ENCODE peak calls at places on chromosomes 12 and 14, in four cellular contexts. G, Z, V and K are unnamed samples.

GRCh38 chr14:102370305-102370809 is 7.6 kb downstream of the TECPR2 start:
- DNase-seq in G (no peak), Z (no peak), V (no peak), K (no peak)

GRCh38 chr12:116551952-116552749 is 7.0 kb upstream of the MAP1LC3B2 start:
- DNase-seq in G (no peak), Z (no peak), V (peak), K (no peak)

GRCh38 chr12:42960087-42960527 is 370.6 kb upstream of the PRICKLE1 start:
- DNase-seq in G (no peak), Z (no peak), V (no peak), K (no peak)

GRCh38 chr12:25924535-25925001 is 33.9 kb upstream of the RASSF8 start:
- DNase-seq in G (no peak), Z (no peak), V (no peak), K (no peak)

GRCh38 chr14:65620195-65620594 is 207.7 kb downstream of the FUT8 start:
- DNase-seq in G (no peak), Z (no peak), V (no peak), K (no peak)

GRCh38 chr12:130686511-130686981 is 29.6 kb downstream of the RIMBP2 start:
- DNase-seq in G (no peak), Z (no peak), V (no peak), K (no peak)

GRCh38 chr12:1494856-1495255 is 99.5 kb downstream of the FBXL14 start:
- DNase-seq in G (no peak), Z (no peak), V (no peak), K (no peak)

GRCh38 chr12:23495472-23495871 is 454.0 kb downstream of the SOX5 start:
- DNase-seq in G (no peak), Z (no peak), V (no peak), K (no peak)

GRCh38 chr14:23829736-23830474 is 123.7 kb upstream of the DHRS4 start:
- DNase-seq in G (no peak), Z (peak), V (no peak), K (no peak)

GRCh38 chr14:69263364-69263763 is 3.4 kb downstream of the GALNT16 start:
- DNase-seq in G (no peak), Z (no peak), V (no peak), K (no peak)

GRCh38 chr12:29039013-29039412 is 110.1 kb upstream of the FAR2 start:
- DNase-seq in G (no peak), Z (no peak), V (no peak), K (no peak)

GRCh38 chr12:47110011-47110541 is 30.3 kb upstream of the AMIGO2 start:
- DNase-seq in G (no peak), Z (no peak), V (no peak), K (no peak)

GRCh38 chr14:70698288-70698687 is 56.6 kb downstream of the TTC9 start:
- DNase-seq in G (no peak), Z (peak), V (peak), K (no peak)

GRCh38 chr12:38053655-38054464 is 262.7 kb upstream of the ALG10B start:
- DNase-seq in G (no peak), Z (peak), V (peak), K (no peak)

GRCh38 chr12:109518820-109519665 is 41.6 kb downstream of the UBE3B start:
- DNase-seq in G (no peak), Z (peak), V (peak), K (no peak)

GRCh38 chr12:92764820-92765219 is 62.0 kb downstream of the PLEKHG7 start:
- DNase-seq in G (no peak), Z (no peak), V (no peak), K (no peak)

GRCh38 chr14:104935955-104936354 is 11.3 kb downstream of the PLD4 start:
- DNase-seq in G (no peak), Z (no peak), V (no peak), K (no peak)

GRCh38 chr12:110872100-110872499 is 25.3 kb downstream of the CCDC63 start:
- DNase-seq in G (no peak), Z (no peak), V (no peak), K (no peak)

GRCh38 chr14:93456356-93456755 is 25.6 kb downstream of the UNC79 start:
- DNase-seq in G (no peak), Z (no peak), V (no peak), K (no peak)

GRCh38 chr14:62657376-62657775 is 387.9 kb downstream of the KCNH5 start:
- DNase-seq in G (no peak), Z (no peak), V (no peak), K (no peak)

GRCh38 chr14:62667515-62667914 is 377.7 kb downstream of the KCNH5 start:
- DNase-seq in G (no peak), Z (no peak), V (no peak), K (no peak)

GRCh38 chr14:62662811-62663477 is 382.3 kb downstream of the KCNH5 start:
- DNase-seq in G (no peak), Z (peak), V (no peak), K (no peak)

GRCh38 chr14:62661818-62662217 is 383.4 kb downstream of the KCNH5 start:
- DNase-seq in G (no peak), Z (no peak), V (no peak), K (no peak)
- TF ChIP-seq BRCA1 in G (no peak), Z (no peak), V (no peak), K (no peak)

GRCh38 chr12:49259452-49259851 is 5.4 kb upstream of the TUBA1C start:
- DNase-seq in G (no peak), Z (no peak), V (no peak), K (no peak)
- TF ChIP-seq BRCA1 in G (no peak), Z (no peak), V (no peak), K (no peak)

DNA sequence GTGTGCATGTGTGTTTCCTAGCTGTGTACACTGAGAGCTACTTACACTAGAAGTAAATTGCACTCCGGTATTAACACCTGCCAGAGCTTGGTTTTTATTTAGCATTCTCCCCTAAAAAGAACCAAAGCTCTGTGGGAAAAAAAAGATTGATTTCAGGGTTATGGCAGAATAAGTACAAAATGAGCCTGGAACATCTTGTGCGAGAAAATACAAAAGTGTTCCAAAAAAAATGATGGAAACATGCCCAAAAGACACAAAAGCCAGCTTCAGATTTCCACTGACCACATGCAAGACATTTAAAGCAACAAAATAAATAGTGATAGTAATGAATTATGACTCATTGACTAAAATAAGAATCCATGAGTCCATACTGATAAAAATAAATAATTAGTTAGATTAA is 188.3 kb downstream of the GXYLT1 start:
- DNase-seq in G (no peak), Z (no peak), V (no peak), K (no peak)
- TF ChIP-seq BRCA1 in G (no peak), Z (no peak), V (no peak), K (no peak)

DNA sequence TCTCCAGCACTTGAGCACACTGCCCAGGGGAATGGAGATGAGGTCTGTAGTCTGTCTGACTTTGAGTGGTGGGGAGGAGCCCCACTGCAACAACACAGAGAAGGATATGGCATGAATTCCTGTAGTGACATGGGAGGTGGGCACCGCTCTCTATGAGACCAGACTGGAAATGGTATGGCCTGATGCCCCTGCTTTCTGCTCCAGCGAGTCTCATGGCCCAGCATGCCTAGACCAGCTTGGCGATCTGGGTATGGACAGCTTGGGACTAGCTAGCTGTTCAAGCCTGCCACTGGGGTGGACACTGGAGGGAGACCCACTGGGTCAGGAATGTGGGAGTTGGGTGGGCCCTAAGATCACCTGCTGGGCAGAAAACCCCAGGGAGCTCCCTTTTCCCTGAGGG is 477.8 kb upstream of the SEL1L start:
- DNase-seq in G (no peak), Z (no peak), V (no peak), K (no peak)
- TF ChIP-seq BRCA1 in G (no peak), Z (no peak), V (no peak), K (no peak)

DNA sequence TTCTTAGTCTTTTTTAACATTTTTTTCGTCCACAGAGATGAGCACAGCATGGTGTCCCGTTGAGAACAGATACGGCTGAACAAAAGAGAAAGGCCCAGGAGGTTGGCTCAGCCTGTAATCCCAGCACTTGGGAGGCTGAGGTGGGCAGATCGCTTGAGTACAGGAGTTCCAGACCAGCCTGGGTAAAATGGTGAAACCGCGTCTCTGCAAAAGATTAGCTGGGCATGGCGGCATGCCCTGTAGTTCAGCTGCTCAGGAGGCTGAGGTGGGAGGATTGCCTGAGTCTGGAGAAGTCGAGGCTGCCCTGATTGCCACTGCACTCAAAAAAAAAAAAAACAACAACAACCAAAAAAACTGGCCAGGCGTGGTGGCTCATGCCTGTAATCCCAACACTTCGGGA is 5.9 kb upstream of the EP400 start:
- DNase-seq in G (no peak), Z (no peak), V (no peak), K (no peak)
- TF ChIP-seq BRCA1 in G (no peak), Z (no peak), V (no peak), K (no peak)

DNA sequence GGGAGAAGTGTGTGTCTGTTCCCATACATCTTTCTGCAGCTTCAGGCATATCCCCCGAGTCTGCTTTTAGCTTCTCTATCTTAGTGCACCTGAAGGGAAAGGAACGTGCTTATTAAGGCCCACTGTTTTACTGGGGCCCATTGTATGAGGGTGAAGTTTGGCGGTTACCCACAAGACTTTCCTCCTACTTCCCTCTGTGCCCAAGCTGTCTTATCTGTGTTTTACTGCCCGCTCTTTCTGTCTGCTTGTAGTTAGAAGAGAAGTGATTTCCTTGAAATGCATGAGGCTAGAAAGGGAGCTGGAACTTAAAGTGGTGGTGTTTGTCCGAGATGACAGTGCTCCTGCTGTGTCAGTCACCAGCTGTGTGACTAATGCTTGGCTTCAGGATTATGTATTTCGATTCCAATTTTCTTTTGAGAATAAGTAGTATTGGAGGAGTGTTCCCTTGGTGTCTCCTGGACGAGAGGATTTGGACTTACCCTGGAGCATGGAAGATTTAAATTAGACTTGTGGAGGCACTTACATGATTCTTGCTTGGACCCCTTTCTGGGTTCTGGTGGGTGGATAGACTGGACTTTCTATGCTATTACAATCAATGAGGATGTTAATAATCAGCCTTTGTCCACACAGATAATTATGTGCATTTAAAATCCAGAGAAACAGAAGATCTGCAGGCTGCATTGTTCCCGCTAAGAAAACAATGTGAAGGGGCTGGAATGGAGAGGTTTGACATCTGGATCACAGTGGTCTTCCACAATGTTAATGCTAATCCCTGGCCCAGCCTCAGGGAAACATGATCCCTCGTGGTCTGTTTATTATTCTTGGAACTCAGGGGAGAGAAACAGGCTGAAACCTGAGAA is 13.9 kb upstream of the KRT86 start:
- DNase-seq in G (no peak), Z (no peak), V (no peak), K (no peak)
- TF ChIP-seq BRCA1 in G (no peak), Z (no peak), V (no peak), K (no peak)

GRCh38 chr12:30994274-30994673 is 67.7 kb downstream of the TSPAN11 start:
- DNase-seq in G (no peak), Z (no peak), V (no peak), K (no peak)

GRCh38 chr12:30993766-30994165 is 67.2 kb downstream of the TSPAN11 start:
- DNase-seq in G (no peak), Z (no peak), V (no peak), K (no peak)

GRCh38 chr12:30996752-30997151 is 70.2 kb downstream of the TSPAN11 start:
- DNase-seq in G (no peak), Z (no peak), V (no peak), K (no peak)

GRCh38 chr12:30997685-30998440 is 71.3 kb downstream of the TSPAN11 start:
- DNase-seq in G (no peak), Z (peak), V (no peak), K (no peak)

GRCh38 chr12:30996255-30996654 is 69.7 kb downstream of the TSPAN11 start:
- DNase-seq in G (no peak), Z (no peak), V (no peak), K (no peak)
- TF ChIP-seq BRCA1 in G (no peak), Z (no peak), V (no peak), K (no peak)